ENCODE peak calls at places on chromosomes 2 and 18, in five cellular contexts. C is progenitor cell of endocrine pancreas, V is MCF 10A, I is GM12878, B is A549. O is an unnamed sample.

GRCh38 chr2:135996304-135996703 is 10.9 kb upstream of the DARS1 start:
- DNase-seq in V (no peak), C (no peak), B (no peak), I (no peak), O (no peak)

GRCh38 chr2:102412199-102412598 is 10.8 kb upstream of the IL18RAP start:
- DNase-seq in V (no peak), C (no peak), I (no peak), B (no peak), O (no peak)

GRCh38 chr2:68252407-68253210 is at the start of gene PPP3R1:
- DNase-seq in V (peak), C (peak), I (peak), B (peak), O (peak)

GRCh38 chr2:174840436-174840835 is 76.2 kb upstream of the CHRNA1 start:
- DNase-seq in V (no peak), I (no peak), B (no peak), C (no peak), O (no peak)

GRCh38 chr2:98479959-98480524 is 35.4 kb downstream of the INPP4A start:
- DNase-seq in I (no peak), V (peak), B (no peak), C (no peak), O (peak)

GRCh38 chr2:230809677-230810251 is 55.0 kb upstream of the ITM2C start:
- DNase-seq in C (no peak), B (no peak), I (no peak), V (peak), O (no peak)

GRCh38 chr2:235171511-235172130 is 219.8 kb downstream of the SH3BP4 start:
- DNase-seq in V (peak), I (no peak), B (peak), C (no peak), O (no peak)

GRCh38 chr2:134718956-134719814 is at the start of gene TMEM163:
- DNase-seq in I (no peak), C (peak), V (no peak), B (no peak), O (peak)

GRCh38 chr2:64405476-64406406 is 48.2 kb upstream of the LGALSL start:
- DNase-seq in I (no peak), B (no peak), C (no peak), V (peak), O (no peak)

GRCh38 chr2:37773354-37773753 is 101.9 kb upstream of the CDC42EP3 start:
- DNase-seq in I (no peak), C (no peak), V (no peak), B (no peak), O (no peak)

GRCh38 chr2:85785871-85786270 is 32.1 kb downstream of the ATOH8 start:
- DNase-seq in V (no peak), B (no peak), I (no peak), C (no peak), O (no peak)

GRCh38 chr2:190173382-190173781 is 110.9 kb upstream of the MSTN start:
- DNase-seq in V (no peak), B (no peak), I (no peak), C (no peak), O (no peak)

GRCh38 chr2:238875161-238875530 is 27.3 kb downstream of the TWIST2 start:
- DNase-seq in V (no peak), B (no peak), C (no peak), I (no peak), O (no peak)

GRCh38 chr18:44635546-44635945 is 45.1 kb upstream of the SETBP1 start:
- DNase-seq in V (no peak), C (no peak), B (no peak), I (no peak), O (no peak)

GRCh38 chr2:158686166-158686792 is 108.8 kb upstream of the DAPL1 start:
- DNase-seq in V (no peak), C (no peak), B (no peak), I (no peak), O (no peak)

GRCh38 chr2:24885221-24886113 is 34.6 kb downstream of the ADCY3 start:
- DNase-seq in I (no peak), V (no peak), C (no peak), B (no peak), O (no peak)

GRCh38 chr2:24878341-24878740 is 41.7 kb downstream of the ADCY3 start:
- DNase-seq in V (no peak), B (no peak), I (no peak), C (no peak), O (no peak)

GRCh38 chr2:24881158-24881557 is 38.9 kb downstream of the ADCY3 start:
- DNase-seq in B (no peak), V (no peak), I (no peak), C (no peak), O (no peak)

GRCh38 chr2:24883946-24884345 is 36.1 kb downstream of the ADCY3 start:
- DNase-seq in C (no peak), V (peak), B (no peak), I (no peak), O (no peak)

DNA sequence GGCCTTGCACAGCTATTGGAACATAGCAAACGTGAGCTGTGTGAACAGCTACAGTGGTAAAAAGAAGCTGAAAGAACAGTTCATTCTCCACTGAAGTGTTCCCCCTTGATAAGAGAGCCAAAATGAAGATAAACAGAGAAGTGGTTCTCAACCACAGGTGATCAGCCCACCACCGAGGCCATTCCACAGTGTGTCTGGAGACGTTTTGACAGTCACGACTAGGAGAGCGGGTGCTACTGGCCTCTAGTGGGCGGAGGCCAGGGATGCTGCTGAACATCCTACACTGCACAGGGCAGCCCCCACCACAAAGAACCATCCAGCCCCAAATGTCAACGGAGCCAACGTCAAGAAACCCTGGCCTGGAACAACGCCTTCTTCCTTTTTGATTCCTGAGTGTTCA is 38.4 kb downstream of the ADCY3 start:
- DNase-seq in V (no peak), B (no peak), I (no peak), C (no peak), O (no peak)
- TF ChIP-seq CTCF in V (no peak), B (no peak), I (no peak), C (no peak), O (no peak)

DNA sequence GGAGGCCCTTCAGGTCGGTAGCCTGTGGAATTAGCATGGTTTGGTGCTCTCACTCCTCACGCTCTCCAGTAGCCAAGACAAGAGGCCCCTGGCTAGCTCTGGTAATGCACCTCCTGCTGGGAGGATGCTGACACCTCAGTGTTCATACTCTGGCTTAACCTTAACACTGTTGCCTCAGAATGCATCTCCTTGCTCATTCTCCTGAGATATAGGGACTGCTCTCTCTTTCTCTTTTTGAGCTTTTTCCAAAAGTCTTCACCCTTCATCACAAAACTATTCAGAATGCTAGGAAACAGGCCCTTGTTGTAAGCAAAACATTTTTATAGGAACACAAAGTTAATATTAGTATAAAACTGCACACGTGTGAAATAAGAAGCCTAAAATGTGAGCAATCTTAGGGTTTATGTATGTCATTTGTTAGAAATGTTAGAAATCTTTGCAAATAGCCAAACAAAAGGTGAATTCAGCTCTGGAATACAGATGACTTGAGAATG is 17.3 kb upstream of the IMPA2 start:
- DNase-seq in I (no peak), C (no peak), V (no peak), B (peak), O (no peak)
- TF ChIP-seq CTCF in I (no peak), C (no peak), V (no peak), B (no peak), O (no peak)

DNA sequence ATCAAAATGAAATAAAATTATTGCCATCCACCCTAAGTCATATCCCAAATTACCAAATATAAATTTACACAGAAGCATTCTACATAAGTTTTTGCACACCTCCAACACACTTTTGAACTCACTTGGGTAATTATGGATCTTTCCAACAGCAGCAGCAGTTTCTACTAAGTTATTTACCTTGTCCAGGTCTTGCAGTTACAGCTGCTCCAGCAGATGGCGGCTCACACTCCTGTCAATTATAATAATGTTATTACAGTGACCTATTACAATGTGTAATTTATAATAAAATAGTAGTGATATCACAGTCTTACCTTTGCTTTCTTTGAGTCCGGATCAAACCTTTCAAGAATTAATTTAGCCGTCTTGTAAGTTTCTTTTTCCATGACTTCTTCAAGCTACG is 37.9 kb downstream of the LNPK start:
- DNase-seq in V (peak), C (no peak), B (peak), I (no peak), O (no peak)
- TF ChIP-seq CTCF in V (peak), C (no peak), B (peak), I (no peak), O (peak)

GRCh38 chr2:25169073-25169470 is 692 bp upstream of the POMC start:
- DNase-seq in B (no peak), V (no peak), I (no peak), C (no peak), O (no peak)
- TF ChIP-seq CTCF in B (no peak), V (no peak), I (no peak), C (no peak), O (no peak)

DNA sequence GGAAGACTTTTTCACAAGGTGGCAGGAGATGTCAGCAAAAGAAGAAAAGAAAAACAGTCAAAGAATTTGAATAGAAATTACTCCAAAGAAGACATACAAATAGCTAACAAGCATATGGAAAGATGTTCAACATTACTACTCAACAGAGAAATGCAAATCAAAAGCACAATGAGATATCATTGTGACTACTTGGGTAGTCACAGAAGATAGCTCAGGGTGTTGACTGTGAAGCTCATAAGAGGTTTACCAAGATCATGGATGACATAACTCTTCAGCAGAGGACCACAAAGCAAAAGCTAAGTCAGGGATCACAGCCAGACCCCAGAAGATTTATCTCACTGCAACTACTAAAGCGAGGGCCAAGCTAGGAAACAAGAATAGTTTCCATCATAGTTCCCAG is 53.0 kb upstream of the TANK start:
- DNase-seq in V (no peak), B (no peak), C (no peak), I (no peak), O (no peak)
- TF ChIP-seq CTCF in V (no peak), B (no peak), C (no peak), I (no peak), O (no peak)

GRCh38 chr2:185202416-185202815 is 536.2 kb upstream of the FSIP2 start:
- DNase-seq in B (no peak), C (no peak), I (no peak), V (no peak), O (no peak)

GRCh38 chr2:185202928-185203327 is 535.7 kb upstream of the FSIP2 start:
- DNase-seq in V (no peak), I (no peak), C (no peak), B (no peak), O (no peak)

DNA sequence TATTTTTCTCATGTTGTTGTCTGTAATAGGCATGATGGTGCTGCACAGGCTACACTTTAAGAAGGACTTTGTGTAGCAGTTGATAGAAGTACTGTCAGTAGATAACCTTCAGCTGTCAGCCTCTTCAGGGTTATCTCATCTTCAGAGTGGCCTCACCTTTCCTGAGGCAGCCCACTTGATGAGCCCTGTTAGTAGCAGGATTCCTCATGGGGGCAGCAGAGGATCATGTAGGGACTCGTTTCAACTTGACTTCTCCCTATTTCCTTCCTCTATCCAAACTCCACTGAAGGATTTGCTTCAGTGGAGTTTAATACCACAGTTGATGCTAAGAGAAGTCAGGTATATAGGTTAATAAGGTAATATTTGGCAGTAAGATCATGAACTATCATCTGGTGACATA is 530.3 kb upstream of the FSIP2 start:
- DNase-seq in B (peak), V (peak), I (no peak), C (peak), O (no peak)
- TF ChIP-seq CTCF in B (no peak), V (peak), I (peak), C (peak), O (peak)

DNA sequence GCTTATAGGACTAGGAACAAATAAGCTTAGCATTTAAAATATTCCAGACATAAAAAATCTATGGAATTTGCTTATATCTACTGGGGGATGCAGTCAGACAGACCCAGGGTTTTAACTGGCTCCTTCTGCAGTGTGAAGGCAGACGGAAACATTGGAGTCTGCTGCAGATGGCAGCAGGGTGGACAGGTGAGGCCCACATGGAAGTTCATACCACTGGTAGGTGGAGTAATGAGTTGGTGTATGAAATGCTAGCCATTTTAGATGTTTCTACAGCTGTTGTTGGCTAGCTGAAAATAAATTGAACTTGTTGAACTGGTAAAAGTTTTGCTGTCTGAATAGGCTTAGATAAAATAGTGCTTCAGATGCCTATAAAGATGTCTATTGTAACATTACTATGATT is 17.7 kb downstream of the SPTBN1 start:
- DNase-seq in V (no peak), I (no peak), C (no peak), B (no peak), O (no peak)
- TF ChIP-seq CTCF in V (no peak), I (no peak), C (no peak), B (no peak), O (no peak)

DNA sequence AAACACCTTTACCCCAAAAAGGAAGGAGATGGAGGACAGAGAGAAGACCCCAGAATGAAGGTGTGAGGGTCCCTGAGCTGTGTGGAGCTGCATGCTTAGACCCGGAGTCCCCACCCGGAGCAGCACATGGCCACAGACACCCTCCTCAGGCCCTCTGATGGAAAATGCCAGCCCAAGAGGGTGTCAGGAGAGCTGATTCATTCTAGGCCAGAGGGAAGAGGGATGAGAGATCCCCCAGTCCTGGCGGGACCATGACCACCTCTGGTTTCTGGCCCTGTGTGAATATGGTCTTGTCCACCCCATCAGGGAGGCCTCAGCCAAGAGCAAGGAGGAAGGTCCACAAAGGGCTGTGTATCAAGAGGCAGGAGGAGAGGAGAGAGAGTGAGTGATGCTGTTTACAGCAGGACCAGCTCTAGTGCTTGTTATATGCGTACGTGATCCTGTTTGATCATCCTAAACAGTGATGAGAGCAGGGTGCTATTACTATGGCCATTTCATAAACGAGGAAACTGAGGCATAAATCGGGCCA is 186.6 kb upstream of the HAAO start:
- DNase-seq in B (no peak), V (no peak), I (no peak), C (no peak), O (no peak)
- TF ChIP-seq CTCF in B (no peak), V (no peak), I (no peak), C (no peak), O (no peak)

DNA sequence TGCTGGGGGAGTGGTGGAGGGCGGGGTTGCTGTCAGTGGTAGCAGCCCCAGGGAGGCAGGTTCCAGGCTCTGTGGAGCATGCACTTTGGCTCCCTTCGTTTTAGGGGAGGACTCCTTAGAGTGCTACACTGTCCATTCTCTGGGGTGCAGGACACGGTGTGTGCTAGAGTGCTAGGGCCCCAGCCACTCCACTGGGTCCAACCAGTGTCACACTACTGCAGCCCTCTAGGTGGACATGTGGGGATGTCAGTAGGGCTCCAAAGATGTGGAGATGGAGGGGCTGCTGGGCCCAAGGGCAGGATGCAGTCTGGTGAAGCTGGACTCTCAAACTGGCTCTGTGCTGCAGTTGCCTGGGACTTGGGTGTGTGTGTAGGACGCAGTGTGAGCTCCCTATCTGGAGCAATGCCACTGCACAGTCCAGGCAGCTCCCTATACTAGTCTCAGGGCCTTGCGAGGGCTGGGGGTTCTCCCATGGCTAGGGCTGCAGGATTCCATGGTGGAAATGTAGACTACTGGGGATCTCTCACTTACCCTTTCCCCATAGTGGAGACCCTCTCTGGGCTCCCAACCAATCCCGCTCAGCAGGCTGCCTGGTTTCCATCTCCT is 45.5 kb downstream of the ADCYAP1 start:
- DNase-seq in B (no peak), C (no peak), I (no peak), V (no peak), O (no peak)
- TF ChIP-seq CTCF in B (no peak), C (no peak), I (no peak), V (no peak), O (no peak)

GRCh38 chr2:218277921-218278320 is 7.6 kb downstream of the PNKD start:
- DNase-seq in C (no peak), V (no peak), B (no peak), I (no peak), O (no peak)

GRCh38 chr2:218274586-218274985 is 4.3 kb downstream of the PNKD start:
- DNase-seq in B (no peak), V (no peak), C (no peak), I (no peak), O (no peak)

GRCh38 chr2:218275368-218276072 is 5.2 kb downstream of the PNKD start:
- DNase-seq in C (no peak), I (no peak), V (no peak), B (no peak), O (no peak)

GRCh38 chr2:218278531-218279360 is 8.4 kb downstream of the PNKD start:
- DNase-seq in V (no peak), C (no peak), I (no peak), B (no peak), O (no peak)

GRCh38 chr2:218276986-218277755 is 6.9 kb downstream of the PNKD start:
- DNase-seq in B (no peak), C (no peak), I (no peak), V (no peak), O (no peak)
- TF ChIP-seq CTCF in B (peak), C (peak), I (no peak), V (no peak), O (peak)